ENCODE peak calls at places on chromosomes 12 and 14, in nine cellular contexts. C is HepG2, K is cardiac muscle cell, P is PC-3, H is sigmoid colon, A is GM23338, G is uterus, Z is Caco-2, Q is thyroid gland. I is an unnamed sample. For H3K36me3 and H3K4me1, the result is how much of the 10 kb centered on the place peaks cover.

GRCh38 chr14:64919618-64920017 is 5.4 kb downstream of the CHURC1 start:
- DNase-seq in C (peak), K (no peak), P (no peak), H (no peak), A (no peak), G (no peak), Z (no peak), Q (peak), I (no peak)

GRCh38 chr14:69069020-69069421 is 83.9 kb downstream of the DCAF5 start:
- DNase-seq in C (no peak), K (no peak), P (peak), H (no peak), A (no peak), G (no peak), Z (no peak), Q (no peak), I (no peak)

GRCh38 chr12:110590059-110590458 is 6.9 kb upstream of the PPTC7 start:
- DNase-seq in C (no peak), K (no peak), P (no peak), H (no peak), A (no peak), G (no peak), Z (no peak), Q (no peak), I (no peak)

GRCh38 chr12:3629082-3629830 is 123.7 kb downstream of the CRACR2A start:
- DNase-seq in C (no peak), K (no peak), P (no peak), H (no peak), A (no peak), G (no peak), Z (no peak), Q (no peak), I (no peak)

GRCh38 chr14:54252072-54252730 is 144.6 kb upstream of the CDKN3 start:
- DNase-seq in C (peak), K (no peak), P (peak), H (no peak), A (no peak), G (no peak), Z (peak), Q (no peak), I (no peak)

GRCh38 chr12:25583545-25583944 is 30.5 kb upstream of the LMNTD1 start:
- DNase-seq in C (no peak), K (peak), P (peak), H (no peak), A (peak), G (no peak), Z (peak), Q (peak), I (no peak)

GRCh38 chr12:116959845-116960514 is 49.2 kb downstream of the FBXW8 start:
- DNase-seq in C (no peak), K (no peak), P (peak), H (no peak), A (no peak), G (no peak), Z (no peak), Q (no peak), I (no peak)

GRCh38 chr14:96250545-96250944 is 5.5 kb upstream of the BDKRB1 start:
- DNase-seq in C (no peak), K (no peak), P (no peak), H (no peak), A (no peak), G (no peak), Z (no peak), Q (no peak), I (no peak)

GRCh38 chr14:67517083-67517482 is 16.0 kb upstream of the PLEKHH1 start:
- DNase-seq in C (no peak), K (peak), P (no peak), H (peak), A (peak), G (no peak), Z (no peak), Q (peak), I (peak)

GRCh38 chr14:89912667-89913211 is 41.8 kb downstream of the EFCAB11 start:
- DNase-seq in C (peak), K (no peak), P (peak), H (no peak), A (peak), G (peak), Z (no peak), Q (no peak), I (peak)

GRCh38 chr14:103880334-103880985 is 33.1 kb upstream of the PPP1R13B start:
- DNase-seq in C (no peak), K (no peak), P (peak), H (peak), A (no peak), G (peak), Z (no peak), Q (peak), I (peak)

GRCh38 chr12:104855599-104855998 is 102.5 kb downstream of the SLC41A2 start:
- DNase-seq in C (no peak), K (no peak), P (no peak), H (no peak), A (no peak), G (no peak), Z (no peak), Q (no peak), I (no peak)

GRCh38 chr12:13982010-13982409 is 608 bp upstream of the GRIN2B start:
- DNase-seq in C (no peak), K (peak), P (no peak), H (no peak), A (peak), G (no peak), Z (peak), Q (no peak), I (peak)

GRCh38 chr12:52364901-52365489 is 2.3 kb downstream of the KRT85 start:
- DNase-seq in C (no peak), K (no peak), P (no peak), H (no peak), A (no peak), G (no peak), Z (no peak), Q (peak), I (no peak)

GRCh38 chr14:64688028-64688427 is 16.2 kb upstream of the PLEKHG3 start:
- DNase-seq in C (no peak), K (no peak), P (no peak), H (no peak), A (no peak), G (peak), Z (no peak), Q (no peak), I (no peak)

GRCh38 chr14:76781648-76782051 is 20.4 kb downstream of the VASH1 start:
- DNase-seq in C (no peak), K (no peak), P (no peak), H (peak), A (no peak), G (no peak), Z (no peak), Q (no peak), I (no peak)

GRCh38 chr14:76461886-76462285 is 85.9 kb downstream of the ESRRB start:
- DNase-seq in C (no peak), K (no peak), P (no peak), H (no peak), A (no peak), G (no peak), Z (no peak), Q (no peak), I (no peak)

GRCh38 chr12:12881495-12881894 is 9.9 kb upstream of the GPRC5A start:
- DNase-seq in C (peak), K (no peak), P (peak), H (peak), A (no peak), G (no peak), Z (peak), Q (no peak), I (peak)

GRCh38 chr12:14937689-14938088 is 648 bp downstream of the ERP27 start:
- DNase-seq in C (no peak), K (no peak), P (peak), H (no peak), A (peak), G (no peak), Z (no peak), Q (no peak), I (no peak)

GRCh38 chr12:63304844-63305243 is 153.8 kb upstream of the AVPR1A start:
- DNase-seq in C (no peak), K (no peak), P (no peak), H (no peak), A (no peak), G (no peak), Z (no peak), Q (no peak), I (no peak)

GRCh38 chr12:125983094-125983783 is 918.0 kb downstream of the AACS start:
- DNase-seq in C (peak), K (peak), P (no peak), H (peak), A (peak), G (peak), Z (peak), Q (peak), I (peak)

GRCh38 chr12:6904280-6905276 is at the start of gene LRRC23:
- DNase-seq in C (peak), K (peak), P (peak), H (peak), A (peak), G (peak), Z (peak), Q (peak), I (peak)

GRCh38 chr12:120775862-120776552 is 50.4 kb downstream of the ACADS start:
- DNase-seq in C (peak), K (no peak), P (no peak), H (no peak), A (no peak), G (no peak), Z (no peak), Q (peak), I (no peak)

GRCh38 chr14:67186789-67187188 is 2.5 kb upstream of the GARIN2 start:
- DNase-seq in C (no peak), K (no peak), P (peak), H (no peak), A (no peak), G (no peak), Z (no peak), Q (no peak), I (peak)

GRCh38 chr14:106491851-106492250 is 965.5 kb downstream of the TMEM121 start:
- DNase-seq in C (no peak), K (no peak), P (peak), H (no peak), A (peak), G (no peak), Z (no peak), Q (no peak), I (peak)

GRCh38 chr12:75120202-75120774 is 89.4 kb downstream of the KCNC2 start:
- DNase-seq in C (no peak), K (no peak), P (no peak), H (no peak), A (no peak), G (no peak), Z (no peak), Q (no peak), I (no peak)

GRCh38 chr12:63066782-63067181 is 84.2 kb downstream of the AVPR1A start:
- DNase-seq in C (no peak), K (no peak), P (peak), H (no peak), A (peak), G (no peak), Z (peak), Q (no peak), I (no peak)

GRCh38 chr14:79724934-79725717 is 486.2 kb downstream of the DIO2 start:
- DNase-seq in C (no peak), K (no peak), P (no peak), H (no peak), A (no peak), G (no peak), Z (no peak), Q (no peak), I (no peak)

GRCh38 chr14:59688224-59689170 is 111.9 kb upstream of the CCDC175 start:
- DNase-seq in C (peak), K (peak), P (peak), H (no peak), A (peak), G (no peak), Z (peak), Q (peak), I (peak)

GRCh38 chr14:58866386-58866785 is 228.6 kb downstream of the DACT1 start:
- DNase-seq in C (no peak), K (no peak), P (no peak), H (no peak), A (no peak), G (no peak), Z (no peak), Q (no peak), I (no peak)

GRCh38 chr12:93904124-93904523 is 226.9 kb downstream of the CRADD start:
- DNase-seq in C (no peak), K (no peak), P (no peak), H (no peak), A (no peak), G (no peak), Z (no peak), Q (no peak), I (no peak)

GRCh38 chr12:2170376-2170775 is 117.6 kb downstream of the CACNA1C start:
- DNase-seq in C (no peak), K (no peak), P (no peak), H (peak), A (no peak), G (peak), Z (no peak), Q (no peak), I (no peak)

GRCh38 chr14:51295666-51296263 is 55.7 kb downstream of the TMX1 start:
- DNase-seq in C (no peak), K (no peak), P (peak), H (no peak), A (no peak), G (no peak), Z (no peak), Q (no peak), I (no peak)

GRCh38 chr14:93901813-93902212 is 25.3 kb upstream of the FAM181A start:
- DNase-seq in C (no peak), K (no peak), P (no peak), H (no peak), A (no peak), G (no peak), Z (peak), Q (no peak), I (no peak)

GRCh38 chr12:597926-598568 is 65.2 kb downstream of the NINJ2 start:
- DNase-seq in C (no peak), K (no peak), P (no peak), H (peak), A (no peak), G (no peak), Z (peak), Q (peak), I (no peak)

GRCh38 chr12:131572626-131573025 is 138.3 kb upstream of the SFSWAP start:
- DNase-seq in C (no peak), K (no peak), P (no peak), H (no peak), A (no peak), G (no peak), Z (no peak), Q (no peak), I (no peak)

DNA sequence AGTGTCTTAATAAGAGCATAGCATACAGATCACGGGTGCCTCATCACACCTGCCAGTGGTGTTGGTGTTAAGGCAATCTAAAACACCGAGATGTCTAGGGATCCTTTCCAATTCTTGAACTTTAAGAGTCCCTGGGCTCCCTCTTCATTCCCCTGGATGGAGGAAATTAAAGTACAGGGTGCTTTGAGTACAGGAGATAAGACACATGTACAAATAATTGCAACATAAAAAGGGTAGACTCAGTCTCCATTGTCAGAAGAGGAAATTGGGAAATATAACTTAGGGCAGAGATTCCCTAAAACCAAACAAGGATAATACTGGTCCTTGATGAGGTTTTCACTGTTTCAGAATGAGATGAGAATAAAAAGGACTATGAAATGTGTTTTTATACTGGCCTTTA is 34.9 kb downstream of the SCFD1 start:
- DNase-seq in C (no peak), K (no peak), P (no peak), H (no peak), A (no peak), G (no peak), Z (no peak), Q (no peak), I (no peak)
- H3K36me3 ChIP-seq in C (under half), K (under half), P (under half), H (under half), A (under half), G (under half), Z (under half), Q (under half), I (under half)

GRCh38 chr12:31525496-31526157 is 65.3 kb downstream of the DENND5B start:
- DNase-seq in C (no peak), K (no peak), P (no peak), H (no peak), A (no peak), G (no peak), Z (no peak), Q (no peak), I (no peak)

GRCh38 chr12:31523306-31523705 is 67.6 kb downstream of the DENND5B start:
- DNase-seq in C (no peak), K (no peak), P (no peak), H (no peak), A (no peak), G (no peak), Z (no peak), Q (no peak), I (no peak)

GRCh38 chr12:31521972-31522371 is 69.0 kb downstream of the DENND5B start:
- DNase-seq in C (no peak), K (no peak), P (no peak), H (no peak), A (no peak), G (no peak), Z (no peak), Q (no peak), I (no peak)

GRCh38 chr12:31524791-31525495 is 66.0 kb downstream of the DENND5B start:
- DNase-seq in C (no peak), K (no peak), P (peak), H (no peak), A (no peak), G (no peak), Z (no peak), Q (no peak), I (no peak)

DNA sequence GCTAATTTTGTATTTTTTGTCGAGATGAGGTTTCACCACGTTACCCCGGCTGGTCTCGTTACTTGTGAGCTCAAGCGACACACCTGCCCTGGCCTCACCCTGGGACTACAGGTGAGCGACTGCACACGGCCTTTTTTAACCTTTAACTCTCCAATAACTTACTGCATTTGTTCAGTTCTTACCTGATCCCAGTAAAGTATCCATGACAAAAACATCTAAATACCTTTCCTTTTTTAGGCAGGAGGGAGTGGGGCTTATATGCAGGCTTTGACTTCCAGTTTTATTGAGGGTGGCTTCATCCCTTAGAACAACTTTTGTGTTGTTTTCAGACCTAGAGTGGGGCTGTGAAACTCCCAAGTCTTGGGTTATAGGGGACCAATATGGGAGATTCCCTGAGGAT is 68.3 kb downstream of the DENND5B start:
- DNase-seq in C (no peak), K (no peak), P (no peak), H (no peak), A (peak), G (no peak), Z (no peak), Q (peak), I (no peak)
- H3K4me1 ChIP-seq in C (under half), K (half or more), P (half or more), H (half or more), A (half or more), G (under half), Z (under half), Q (under half), I (under half)

GRCh38 chr12:57904426-57904825 is 36.9 kb upstream of the ATP23 start:
- DNase-seq in C (no peak), K (no peak), P (no peak), H (no peak), A (no peak), G (no peak), Z (no peak), Q (no peak), I (no peak)

GRCh38 chr12:57907281-57907680 is 34.1 kb upstream of the ATP23 start:
- DNase-seq in C (no peak), K (no peak), P (no peak), H (no peak), A (no peak), G (no peak), Z (no peak), Q (no peak), I (no peak)

GRCh38 chr12:57906821-57907220 is 34.5 kb upstream of the ATP23 start:
- DNase-seq in C (no peak), K (no peak), P (no peak), H (no peak), A (no peak), G (no peak), Z (no peak), Q (no peak), I (no peak)

GRCh38 chr12:57904848-57905811 is 36.2 kb upstream of the ATP23 start:
- DNase-seq in C (peak), K (peak), P (peak), H (peak), A (peak), G (peak), Z (peak), Q (peak), I (peak)

DNA sequence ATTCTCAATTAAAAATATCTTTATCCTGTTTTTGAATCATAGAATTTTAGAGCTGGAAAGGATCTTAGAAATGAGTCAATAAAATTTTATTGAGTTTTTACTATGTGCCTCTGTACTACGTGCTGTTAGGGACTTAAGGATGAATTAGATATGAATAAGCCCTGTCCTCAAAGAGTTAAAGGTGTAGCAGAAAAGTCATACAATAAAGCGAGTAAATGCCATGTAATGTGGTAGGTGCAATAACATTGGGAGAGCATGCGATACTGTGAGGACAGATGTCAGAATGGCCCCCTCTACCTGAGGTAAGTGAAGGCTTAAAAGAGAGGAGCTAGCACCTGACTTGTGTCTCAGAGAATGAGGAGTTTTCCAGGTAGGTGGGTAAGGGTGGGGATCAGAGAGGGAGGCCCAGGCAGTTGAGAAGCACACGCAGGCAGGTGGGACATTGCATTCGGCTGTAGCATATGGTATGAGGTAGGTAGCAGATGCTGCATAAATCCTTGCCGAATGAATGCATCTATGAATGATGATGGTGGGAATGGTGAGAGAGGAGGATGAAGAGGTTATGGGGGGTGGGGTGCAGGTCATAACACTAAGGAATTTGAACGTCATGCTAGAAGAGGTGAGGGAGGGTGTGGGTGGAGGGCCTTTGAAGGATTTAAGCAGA is 35.4 kb upstream of the ATP23 start:
- DNase-seq in C (no peak), K (no peak), P (no peak), H (no peak), A (no peak), G (no peak), Z (no peak), Q (no peak), I (no peak)
- TF ChIP-seq CTCF in C (no peak), K (no peak), P (no peak), H (no peak), A (no peak), G (no peak), Z (no peak), Q (no peak), I (no peak)

GRCh38 chr12:57158665-57159064 is 11.2 kb upstream of the LRP1-AS start:
- DNase-seq in C (no peak), K (no peak), P (no peak), H (peak), A (no peak), G (no peak), Z (no peak), Q (no peak), I (no peak)
- H3K36me3 ChIP-seq in C (half or more), K (under half), P (under half), H (half or more), A (under half), G (under half), Z (under half), Q (under half), I (under half)

GRCh38 chr14:24436355-24437019 is 6.1 kb downstream of the SDR39U1 start:
- DNase-seq in C (peak), K (peak), P (peak), H (peak), A (peak), G (no peak), Z (no peak), Q (peak), I (no peak)
- H3K4me1 ChIP-seq in C (under half), K (under half), P (under half), H (under half), A (under half), G (under half), Z (under half), Q (under half), I (under half)